ENCODE peak calls at places on chromosome 6, in seven cellular contexts. One of them, this sample, is unnamed.

GRCh38 chr6:38813451-38813850 is 98.3 kb downstream of the DNAH8 start:
- DNase-seq in kidney tubule cell: no peak
- DNase-seq in heart right ventricle: no peak
- DNase-seq in AG20443: no peak
- DNase-seq in upper lobe of left lung: no peak
- DNase-seq in HEK293T: peak
- DNase-seq in stimulated activated naive CD8-positive, alpha-beta T cell treated with anti-CD3 and anti-CD28 coated beads, Interleukin-15, Interleukin-2, amounts not matched to agents 100 U/mL and 50 U/mL, for 24 hours: no peak
- DNase-seq in this sample: no peak

GRCh38 chr6:125867483-125867935 is 76.7 kb downstream of the NCOA7 start:
- DNase-seq in kidney tubule cell: peak
- DNase-seq in heart right ventricle: no peak
- DNase-seq in AG20443: peak
- DNase-seq in upper lobe of left lung: no peak
- DNase-seq in HEK293T: no peak
- DNase-seq in stimulated activated naive CD8-positive, alpha-beta T cell treated with anti-CD3 and anti-CD28 coated beads, Interleukin-15, Interleukin-2, amounts not matched to agents 100 U/mL and 50 U/mL, for 24 hours: no peak
- DNase-seq in this sample: no peak

GRCh38 chr6:125165256-125165655 is 11.7 kb downstream of the TPD52L1 start:
- DNase-seq in kidney tubule cell: peak
- DNase-seq in heart right ventricle: no peak
- DNase-seq in AG20443: peak
- DNase-seq in upper lobe of left lung: no peak
- DNase-seq in HEK293T: no peak
- DNase-seq in stimulated activated naive CD8-positive, alpha-beta T cell treated with anti-CD3 and anti-CD28 coated beads, Interleukin-15, Interleukin-2, amounts not matched to agents 100 U/mL and 50 U/mL, for 24 hours: no peak
- DNase-seq in this sample: no peak

GRCh38 chr6:166862287-166862977 is 93.9 kb downstream of the RNASET2 start:
- DNase-seq in kidney tubule cell: no peak
- DNase-seq in heart right ventricle: peak
- DNase-seq in AG20443: peak
- DNase-seq in upper lobe of left lung: peak
- DNase-seq in HEK293T: peak
- DNase-seq in stimulated activated naive CD8-positive, alpha-beta T cell treated with anti-CD3 and anti-CD28 coated beads, Interleukin-15, Interleukin-2, amounts not matched to agents 100 U/mL and 50 U/mL, for 24 hours: peak
- DNase-seq in this sample: no peak

GRCh38 chr6:79230149-79230548 is 4.3 kb downstream of the HMGN3 start:
- DNase-seq in kidney tubule cell: no peak
- DNase-seq in heart right ventricle: no peak
- DNase-seq in AG20443: no peak
- DNase-seq in upper lobe of left lung: no peak
- DNase-seq in HEK293T: no peak
- DNase-seq in stimulated activated naive CD8-positive, alpha-beta T cell treated with anti-CD3 and anti-CD28 coated beads, Interleukin-15, Interleukin-2, amounts not matched to agents 100 U/mL and 50 U/mL, for 24 hours: no peak
- DNase-seq in this sample: no peak

GRCh38 chr6:31125586-31126363 is 5.5 kb upstream of the CDSN start:
- DNase-seq in kidney tubule cell: peak
- DNase-seq in heart right ventricle: peak
- DNase-seq in AG20443: peak
- DNase-seq in upper lobe of left lung: no peak
- DNase-seq in HEK293T: no peak
- DNase-seq in stimulated activated naive CD8-positive, alpha-beta T cell treated with anti-CD3 and anti-CD28 coated beads, Interleukin-15, Interleukin-2, amounts not matched to agents 100 U/mL and 50 U/mL, for 24 hours: no peak
- DNase-seq in this sample: no peak

GRCh38 chr6:47836046-47836445 is 54.2 kb downstream of the OPN5 start:
- DNase-seq in kidney tubule cell: no peak
- DNase-seq in heart right ventricle: no peak
- DNase-seq in AG20443: no peak
- DNase-seq in upper lobe of left lung: no peak
- DNase-seq in HEK293T: no peak
- DNase-seq in stimulated activated naive CD8-positive, alpha-beta T cell treated with anti-CD3 and anti-CD28 coated beads, Interleukin-15, Interleukin-2, amounts not matched to agents 100 U/mL and 50 U/mL, for 24 hours: no peak
- DNase-seq in this sample: no peak

GRCh38 chr6:153424719-153425400 is 293.8 kb upstream of the RGS17 start:
- DNase-seq in kidney tubule cell: peak
- DNase-seq in heart right ventricle: no peak
- DNase-seq in AG20443: no peak
- DNase-seq in upper lobe of left lung: no peak
- DNase-seq in HEK293T: no peak
- DNase-seq in stimulated activated naive CD8-positive, alpha-beta T cell treated with anti-CD3 and anti-CD28 coated beads, Interleukin-15, Interleukin-2, amounts not matched to agents 100 U/mL and 50 U/mL, for 24 hours: no peak
- DNase-seq in this sample: no peak

GRCh38 chr6:128725271-128726233 is 157.4 kb upstream of the LAMA2 start:
- DNase-seq in kidney tubule cell: peak
- DNase-seq in heart right ventricle: no peak
- DNase-seq in AG20443: peak
- DNase-seq in upper lobe of left lung: no peak
- DNase-seq in HEK293T: peak
- DNase-seq in stimulated activated naive CD8-positive, alpha-beta T cell treated with anti-CD3 and anti-CD28 coated beads, Interleukin-15, Interleukin-2, amounts not matched to agents 100 U/mL and 50 U/mL, for 24 hours: peak
- DNase-seq in this sample: peak

GRCh38 chr6:71248306-71248705 is 40.3 kb upstream of the OGFRL1 start:
- DNase-seq in kidney tubule cell: peak
- DNase-seq in heart right ventricle: no peak
- DNase-seq in AG20443: peak
- DNase-seq in upper lobe of left lung: no peak
- DNase-seq in HEK293T: no peak
- DNase-seq in stimulated activated naive CD8-positive, alpha-beta T cell treated with anti-CD3 and anti-CD28 coated beads, Interleukin-15, Interleukin-2, amounts not matched to agents 100 U/mL and 50 U/mL, for 24 hours: no peak
- DNase-seq in this sample: no peak

GRCh38 chr6:67698534-67698933 is 936.5 kb upstream of the ADGRB3 start:
- DNase-seq in kidney tubule cell: no peak
- DNase-seq in heart right ventricle: no peak
- DNase-seq in AG20443: no peak
- DNase-seq in upper lobe of left lung: no peak
- DNase-seq in HEK293T: no peak
- DNase-seq in stimulated activated naive CD8-positive, alpha-beta T cell treated with anti-CD3 and anti-CD28 coated beads, Interleukin-15, Interleukin-2, amounts not matched to agents 100 U/mL and 50 U/mL, for 24 hours: no peak
- DNase-seq in this sample: no peak

GRCh38 chr6:119344306-119344705 is 5.3 kb downstream of the MAN1A1 start:
- DNase-seq in kidney tubule cell: no peak
- DNase-seq in heart right ventricle: no peak
- DNase-seq in AG20443: no peak
- DNase-seq in upper lobe of left lung: no peak
- DNase-seq in HEK293T: no peak
- DNase-seq in stimulated activated naive CD8-positive, alpha-beta T cell treated with anti-CD3 and anti-CD28 coated beads, Interleukin-15, Interleukin-2, amounts not matched to agents 100 U/mL and 50 U/mL, for 24 hours: no peak
- DNase-seq in this sample: peak

GRCh38 chr6:77448546-77448945 is 14.7 kb downstream of the HTR1B start:
- DNase-seq in kidney tubule cell: no peak
- DNase-seq in heart right ventricle: no peak
- DNase-seq in AG20443: no peak
- DNase-seq in upper lobe of left lung: no peak
- DNase-seq in HEK293T: no peak
- DNase-seq in stimulated activated naive CD8-positive, alpha-beta T cell treated with anti-CD3 and anti-CD28 coated beads, Interleukin-15, Interleukin-2, amounts not matched to agents 100 U/mL and 50 U/mL, for 24 hours: no peak
- DNase-seq in this sample: no peak

GRCh38 chr6:20252311-20252710 is 40.0 kb upstream of the MBOAT1 start:
- DNase-seq in kidney tubule cell: no peak
- DNase-seq in heart right ventricle: no peak
- DNase-seq in AG20443: no peak
- DNase-seq in upper lobe of left lung: no peak
- DNase-seq in HEK293T: no peak
- DNase-seq in stimulated activated naive CD8-positive, alpha-beta T cell treated with anti-CD3 and anti-CD28 coated beads, Interleukin-15, Interleukin-2, amounts not matched to agents 100 U/mL and 50 U/mL, for 24 hours: no peak
- DNase-seq in this sample: no peak

GRCh38 chr6:154352898-154353585 is 3.6 kb downstream of the IPCEF1 start:
- DNase-seq in kidney tubule cell: peak
- DNase-seq in heart right ventricle: no peak
- DNase-seq in AG20443: no peak
- DNase-seq in upper lobe of left lung: no peak
- DNase-seq in HEK293T: no peak
- DNase-seq in stimulated activated naive CD8-positive, alpha-beta T cell treated with anti-CD3 and anti-CD28 coated beads, Interleukin-15, Interleukin-2, amounts not matched to agents 100 U/mL and 50 U/mL, for 24 hours: peak
- DNase-seq in this sample: no peak

GRCh38 chr6:15502451-15503345 is 160.1 kb downstream of the DTNBP1 start:
- DNase-seq in kidney tubule cell: no peak
- DNase-seq in heart right ventricle: no peak
- DNase-seq in AG20443: no peak
- DNase-seq in upper lobe of left lung: no peak
- DNase-seq in HEK293T: no peak
- DNase-seq in stimulated activated naive CD8-positive, alpha-beta T cell treated with anti-CD3 and anti-CD28 coated beads, Interleukin-15, Interleukin-2, amounts not matched to agents 100 U/mL and 50 U/mL, for 24 hours: no peak
- DNase-seq in this sample: no peak

GRCh38 chr6:158558415-158559306 is 1.2 kb upstream of the TMEM181 start:
- DNase-seq in kidney tubule cell: no peak
- DNase-seq in heart right ventricle: no peak
- DNase-seq in AG20443: no peak
- DNase-seq in upper lobe of left lung: no peak
- DNase-seq in HEK293T: no peak
- DNase-seq in stimulated activated naive CD8-positive, alpha-beta T cell treated with anti-CD3 and anti-CD28 coated beads, Interleukin-15, Interleukin-2, amounts not matched to agents 100 U/mL and 50 U/mL, for 24 hours: no peak
- DNase-seq in this sample: no peak

GRCh38 chr6:25750911-25751310 is 3.6 kb upstream of the SLC17A4 start:
- DNase-seq in kidney tubule cell: no peak
- DNase-seq in heart right ventricle: no peak
- DNase-seq in AG20443: no peak
- DNase-seq in upper lobe of left lung: no peak
- DNase-seq in HEK293T: no peak
- DNase-seq in stimulated activated naive CD8-positive, alpha-beta T cell treated with anti-CD3 and anti-CD28 coated beads, Interleukin-15, Interleukin-2, amounts not matched to agents 100 U/mL and 50 U/mL, for 24 hours: no peak
- DNase-seq in this sample: no peak

GRCh38 chr6:56259682-56260081 is 12.3 kb upstream of the COL21A1 start:
- DNase-seq in kidney tubule cell: no peak
- DNase-seq in heart right ventricle: no peak
- DNase-seq in AG20443: no peak
- DNase-seq in upper lobe of left lung: no peak
- DNase-seq in HEK293T: no peak
- DNase-seq in stimulated activated naive CD8-positive, alpha-beta T cell treated with anti-CD3 and anti-CD28 coated beads, Interleukin-15, Interleukin-2, amounts not matched to agents 100 U/mL and 50 U/mL, for 24 hours: no peak
- DNase-seq in this sample: no peak

GRCh38 chr6:152124432-152125074 is 317.1 kb downstream of the ESR1 start:
- DNase-seq in kidney tubule cell: peak
- DNase-seq in heart right ventricle: no peak
- DNase-seq in AG20443: peak
- DNase-seq in upper lobe of left lung: no peak
- DNase-seq in HEK293T: peak
- DNase-seq in stimulated activated naive CD8-positive, alpha-beta T cell treated with anti-CD3 and anti-CD28 coated beads, Interleukin-15, Interleukin-2, amounts not matched to agents 100 U/mL and 50 U/mL, for 24 hours: no peak
- DNase-seq in this sample: peak

GRCh38 chr6:1832844-1833787 is 223.4 kb downstream of the FOXC1 start:
- DNase-seq in kidney tubule cell: peak
- DNase-seq in heart right ventricle: peak
- DNase-seq in AG20443: peak
- DNase-seq in upper lobe of left lung: peak
- DNase-seq in HEK293T: no peak
- DNase-seq in stimulated activated naive CD8-positive, alpha-beta T cell treated with anti-CD3 and anti-CD28 coated beads, Interleukin-15, Interleukin-2, amounts not matched to agents 100 U/mL and 50 U/mL, for 24 hours: no peak
- DNase-seq in this sample: no peak

GRCh38 chr6:11013671-11014070 is 30.4 kb downstream of the ELOVL2 start:
- DNase-seq in kidney tubule cell: no peak
- DNase-seq in heart right ventricle: no peak
- DNase-seq in AG20443: no peak
- DNase-seq in upper lobe of left lung: no peak
- DNase-seq in HEK293T: no peak
- DNase-seq in stimulated activated naive CD8-positive, alpha-beta T cell treated with anti-CD3 and anti-CD28 coated beads, Interleukin-15, Interleukin-2, amounts not matched to agents 100 U/mL and 50 U/mL, for 24 hours: no peak
- DNase-seq in this sample: peak